ENCODE peak calls at places on chromosomes 3 and 15, in five cellular contexts. X is astrocyte of the cerebellum, E is AG09319, F is pancreas, M is fibroblast of pulmonary artery. K is an unnamed sample.

GRCh38 chr15:88900309-88900981 is 5.1 kb upstream of the HAPLN3 start:
- DNase-seq in X (no peak), E (no peak), F (no peak), M (peak; percentile 33), K (no peak)

GRCh38 chr15:31465083-31465955 is 138.7 kb downstream of the KLF13 start:
- DNase-seq in X (no peak), E (no peak), F (peak; percentile 56), M (no peak), K (no peak)

GRCh38 chr3:175105066-175105465 is 245.9 kb downstream of the NAALADL2 start:
- DNase-seq in X (no peak), E (no peak), F (no peak), M (peak; percentile 28), K (no peak)

GRCh38 chr3:115418583-115418982 is 204.7 kb upstream of the GAP43 start:
- DNase-seq in X (no peak), E (no peak), F (no peak), M (no peak), K (no peak)

GRCh38 chr15:33242669-33243191 is 48.2 kb upstream of the FMN1 start:
- DNase-seq in X (no peak), E (no peak), F (no peak), M (peak; percentile 10), K (peak; percentile 73)

GRCh38 chr3:52321481-52321880 is 5.4 kb downstream of the DNAH1 start:
- DNase-seq in X (no peak), E (no peak), F (no peak), M (no peak), K (no peak)

GRCh38 chr3:63450023-63450422 is 171.9 kb downstream of the SYNPR start:
- DNase-seq in X (no peak), E (no peak), F (no peak), M (no peak), K (no peak)

GRCh38 chr3:33077976-33078375 is 19.0 kb downstream of the GLB1 start:
- DNase-seq in X (no peak), E (no peak), F (no peak), M (no peak), K (no peak)

GRCh38 chr3:22269827-22270226 is 518.8 kb upstream of the ZNF385D start:
- DNase-seq in X (peak; percentile 46), E (no peak), F (no peak), M (peak; percentile 68), K (no peak)

GRCh38 chr3:189898559-189899153 is 222.0 kb downstream of the P3H2 start:
- DNase-seq in X (no peak), E (no peak), F (no peak), M (peak; percentile 58), K (no peak)

GRCh38 chr15:43329222-43329959 is 982 bp downstream of the LCMT2 start:
- DNase-seq in X (peak; percentile 12), E (no peak), F (peak; percentile 13), M (no peak), K (no peak)

GRCh38 chr3:166446291-166446690 is 609.1 kb upstream of the BCHE start:
- DNase-seq in X (no peak), E (no peak), F (no peak), M (no peak), K (no peak)

GRCh38 chr3:150721285-150722130 is 17.8 kb upstream of the ERICH6 start:
- DNase-seq in X (peak; percentile 47), E (no peak), F (no peak), M (peak; percentile 79), K (no peak)

GRCh38 chr3:39185326-39185958 is 7.0 kb downstream of the XIRP1 start:
- DNase-seq in X (no peak), E (no peak), F (no peak), M (no peak), K (no peak)

GRCh38 chr15:89209057-89209456 is 12.3 kb downstream of the RLBP1 start:
- DNase-seq in X (no peak), E (no peak), F (no peak), M (no peak), K (no peak)

GRCh38 chr3:63970596-63971468 is 52.5 kb downstream of the PSMD6 start:
- DNase-seq in X (no peak), E (no peak), F (no peak), M (no peak), K (no peak)

GRCh38 chr15:60381148-60381788 is 16.5 kb downstream of the ANXA2 start:
- DNase-seq in X (no peak), E (no peak), F (no peak), M (peak; percentile 53), K (no peak)

GRCh38 chr3:41026394-41027177 is 172.7 kb upstream of the CTNNB1 start:
- DNase-seq in X (peak; percentile 49), E (no peak), F (peak; percentile 24), M (peak; percentile 96), K (peak; percentile 38)

GRCh38 chr15:68418611-68419161 is 13.3 kb downstream of the ITGA11 start:
- DNase-seq in X (peak; percentile 54), E (no peak), F (no peak), M (peak; percentile 84), K (no peak)

GRCh38 chr15:70152070-70152480 is 54.4 kb upstream of the TLE3 start:
- DNase-seq in X (no peak), E (no peak), F (peak; percentile 85), M (peak; percentile 56), K (no peak)

GRCh38 chr3:40310690-40311089 is 1.2 kb downstream of the EIF1B start:
- DNase-seq in X (no peak), E (no peak), F (no peak), M (peak; percentile 52), K (no peak)

GRCh38 chr15:61122624-61123375 is 106.3 kb downstream of the RORA start:
- DNase-seq in X (no peak), E (no peak), F (no peak), M (no peak), K (no peak)

GRCh38 chr15:79091204-79091867 is 756 bp upstream of the RASGRF1 start:
- DNase-seq in X (no peak), E (no peak), F (no peak), M (no peak), K (no peak)

GRCh38 chr15:69127226-69127625 is 33.2 kb upstream of the GLCE start:
- DNase-seq in X (no peak), E (no peak), F (no peak), M (peak; percentile 18), K (no peak)

GRCh38 chr15:94230886-94231727 is at the start of gene MCTP2:
- DNase-seq in X (peak; percentile 12), E (no peak), F (peak; percentile 91), M (peak; percentile 46), K (peak; percentile 68)

GRCh38 chr3:117553461-117553860 is 843.9 kb downstream of the TUSC7 start:
- DNase-seq in X (no peak), E (no peak), F (no peak), M (peak; percentile 27), K (peak; percentile 38)

GRCh38 chr3:127388412-127388811 is 100.6 kb upstream of the PRR20G start:
- DNase-seq in X (no peak), E (no peak), F (no peak), M (no peak), K (no peak)

GRCh38 chr3:15520185-15520584 is 1.3 kb downstream of the COLQ start:
- DNase-seq in X (no peak), E (no peak), F (no peak), M (no peak), K (no peak)

GRCh38 chr3:171311784-171312183 is 148.4 kb downstream of the TNIK start:
- DNase-seq in X (no peak), E (no peak), F (no peak), M (no peak), K (no peak)

GRCh38 chr15:97115764-97116075 is 785.2 kb downstream of the NR2F2 start:
- DNase-seq in X (no peak), E (no peak), F (no peak), M (no peak), K (no peak)

GRCh38 chr15:55485273-55485672 is 22.8 kb downstream of the DNAAF4 start:
- DNase-seq in X (no peak), E (no peak), F (no peak), M (no peak), K (no peak)

GRCh38 chr3:128313181-128313725 is 153.4 kb downstream of the DNAJB8 start:
- DNase-seq in X (no peak), E (no peak), F (no peak), M (no peak), K (no peak)

GRCh38 chr15:70273808-70274207 is 176.1 kb upstream of the TLE3 start:
- DNase-seq in X (no peak), E (no peak), F (no peak), M (no peak), K (no peak)

GRCh38 chr15:76353903-76354302 is 17.3 kb downstream of the ISL2 start:
- DNase-seq in X (no peak), E (no peak), F (no peak), M (no peak), K (no peak)

GRCh38 chr3:87260270-87260669 is 16.1 kb downstream of the POU1F1 start:
- DNase-seq in X (peak; percentile 24), E (peak; percentile 3), F (peak; percentile 36), M (peak; percentile 70), K (peak; percentile 16)

GRCh38 chr3:109081746-109082510 is 36.0 kb downstream of the MORC1 start:
- DNase-seq in X (peak; percentile 42), E (no peak), F (peak; percentile 43), M (peak; percentile 63), K (peak; percentile 63)

GRCh38 chr15:57432141-57432701 is 55.9 kb downstream of the CGNL1 start:
- DNase-seq in X (peak; percentile 83), E (no peak), F (no peak), M (peak; percentile 31), K (no peak)